ENCODE peak calls at places on chromosomes 7 and 10, in eight cellular contexts. C is T1000; S is activated T-helper 1 cell treated with Interleukin-2 at 50 U/mL for 16 hours; M is AG20443; P is ureter; N is activated naive CD4-positive, alpha-beta T cell treated with anti-CD3 and anti-CD28 coated beads for 36 hours; K is SW480; J is RWPE1. A is an unnamed sample.

GRCh38 chr7:100801833-100802568 is 25.3 kb downstream of the EPHB4 start:
- DNase-seq in C (peak), S (no peak), M (peak), P (peak), N (no peak), K (peak), J (peak), A (peak)

GRCh38 chr10:129622736-129623135 is 155.7 kb downstream of the MGMT start:
- DNase-seq in C (no peak), S (no peak), M (no peak), P (no peak), N (no peak), K (no peak), J (no peak), A (no peak)

GRCh38 chr10:119246862-119247549 is 39.6 kb downstream of the GRK5 start:
- DNase-seq in C (peak), S (no peak), M (peak), P (no peak), N (no peak), K (no peak), J (no peak), A (no peak)

GRCh38 chr10:93379366-93380042 is 102.6 kb downstream of the MYOF start:
- DNase-seq in C (no peak), S (no peak), M (peak), P (no peak), N (peak), K (no peak), J (peak), A (no peak)

GRCh38 chr10:20760450-20760849 is 136.7 kb downstream of the NEBL start:
- DNase-seq in C (no peak), S (no peak), M (no peak), P (no peak), N (no peak), K (no peak), J (no peak), A (no peak)

GRCh38 chr10:68871105-68871711 is 29.9 kb upstream of the DDX50 start:
- DNase-seq in C (peak), S (no peak), M (peak), P (no peak), N (no peak), K (no peak), J (no peak), A (no peak)

GRCh38 chr7:55065079-55065478 is 46.3 kb downstream of the EGFR start:
- DNase-seq in C (peak), S (no peak), M (peak), P (no peak), N (no peak), K (peak), J (peak), A (no peak)

GRCh38 chr10:47438857-47439474 is 44.9 kb downstream of the ANXA8 start:
- DNase-seq in C (peak), S (no peak), M (peak), P (peak), N (peak), K (peak), J (peak), A (peak)

GRCh38 chr7:71871446-71871845 is 540.7 kb downstream of the CALN1 start:
- DNase-seq in C (no peak), S (no peak), M (no peak), P (no peak), N (no peak), K (peak), J (no peak), A (no peak)

GRCh38 chr7:128932862-128933821 is 4.6 kb upstream of the IRF5 start:
- DNase-seq in C (no peak), S (peak), M (no peak), P (no peak), N (peak), K (no peak), J (no peak), A (no peak)

GRCh38 chr7:137996386-137996851 is 5.5 kb downstream of the CREB3L2 start:
- DNase-seq in C (no peak), S (no peak), M (peak), P (no peak), N (peak), K (no peak), J (no peak), A (peak)

GRCh38 chr7:41942468-41943097 is 239.7 kb upstream of the INHBA start:
- DNase-seq in C (no peak), S (no peak), M (no peak), P (no peak), N (no peak), K (peak), J (no peak), A (no peak)

GRCh38 chr10:111990734-111991133 is 192.8 kb downstream of the GPAM start:
- DNase-seq in C (no peak), S (no peak), M (peak), P (no peak), N (no peak), K (no peak), J (no peak), A (no peak)

GRCh38 chr10:44997105-44997748 is 3.5 kb upstream of the ZNF22 start:
- DNase-seq in C (no peak), S (no peak), M (no peak), P (no peak), N (no peak), K (no peak), J (no peak), A (no peak)

GRCh38 chr10:121841862-121842261 is 86.0 kb downstream of the ATE1 start:
- DNase-seq in C (no peak), S (no peak), M (no peak), P (no peak), N (no peak), K (no peak), J (no peak), A (no peak)

GRCh38 chr10:11320809-11321520 is 290.5 kb downstream of the USP6NL start:
- DNase-seq in C (no peak), S (no peak), M (no peak), P (no peak), N (peak), K (no peak), J (no peak), A (no peak)

GRCh38 chr10:122279725-122280141 is 8.6 kb downstream of the BTBD16 start:
- DNase-seq in C (no peak), S (no peak), M (peak), P (peak), N (peak), K (peak), J (peak), A (peak)

GRCh38 chr7:151448261-151449252 is 8.6 kb upstream of the CRYGN start:
- DNase-seq in C (peak), S (peak), M (peak), P (peak), N (peak), K (no peak), J (peak), A (peak)

GRCh38 chr10:93554760-93555432 is 11.6 kb upstream of the FFAR4 start:
- DNase-seq in C (peak), S (no peak), M (peak), P (peak), N (peak), K (peak), J (peak), A (peak)

GRCh38 chr7:155676052-155676451 is 31.6 kb downstream of the RBM33 start:
- DNase-seq in C (no peak), S (no peak), M (no peak), P (no peak), N (no peak), K (no peak), J (no peak), A (no peak)

GRCh38 chr10:15735766-15736165 is 16.0 kb upstream of the ITGA8 start:
- DNase-seq in C (no peak), S (no peak), M (peak), P (no peak), N (no peak), K (no peak), J (no peak), A (no peak)

GRCh38 chr7:85749715-85750453 is 563.0 kb upstream of the SEMA3D start:
- DNase-seq in C (no peak), S (no peak), M (no peak), P (no peak), N (no peak), K (peak), J (no peak), A (no peak)

GRCh38 chr7:77199008-77199966 is at the start of gene FGL2:
- DNase-seq in C (no peak), S (no peak), M (peak), P (peak), N (peak), K (no peak), J (peak), A (peak)

GRCh38 chr10:129949411-129950335 is 14.4 kb downstream of the EBF3 start:
- DNase-seq in C (no peak), S (no peak), M (peak), P (no peak), N (no peak), K (no peak), J (no peak), A (peak)

GRCh38 chr7:78173192-78173591 is 374.6 kb downstream of the PHTF2 start:
- DNase-seq in C (no peak), S (no peak), M (peak), P (no peak), N (no peak), K (no peak), J (no peak), A (no peak)

GRCh38 chr10:113108180-113108835 is 158.3 kb downstream of the TCF7L2 start:
- DNase-seq in C (no peak), S (no peak), M (no peak), P (peak), N (peak), K (no peak), J (no peak), A (no peak)

GRCh38 chr10:58823983-58824382 is 311.3 kb downstream of the BICC1 start:
- DNase-seq in C (no peak), S (no peak), M (no peak), P (no peak), N (no peak), K (no peak), J (no peak), A (no peak)

GRCh38 chr10:17003151-17003550 is 126.5 kb downstream of the CUBN start:
- DNase-seq in C (no peak), S (peak), M (peak), P (no peak), N (peak), K (peak), J (peak), A (no peak)

GRCh38 chr10:397321-398068 is 262.2 kb downstream of the ZMYND11 start:
- DNase-seq in C (no peak), S (no peak), M (no peak), P (no peak), N (no peak), K (no peak), J (no peak), A (no peak)

A was measured in stomach.